ENCODE peak calls at places on chromosome 13, in five cellular contexts. D is mesendoderm, C is ovary, P is thyroid gland, Q is upper lobe of right lung. K is an unnamed sample. For H3K4me1, the result is how much of the 10 kb centered on the place peaks cover.

GRCh38 chr13:112638919-112639318 is 50.9 kb upstream of the ATP11A start:
- DNase-seq in C (no peak), D (no peak), Q (peak), P (no peak), K (no peak)

GRCh38 chr13:80096383-80096782 is 244.5 kb downstream of the SPRY2 start:
- DNase-seq in D (no peak), P (no peak), Q (no peak), C (no peak), K (no peak)

GRCh38 chr13:65095697-65096096 is 2134.4 kb downstream of the PCDH9 start:
- DNase-seq in C (no peak), Q (no peak), P (no peak), D (no peak), K (peak)

GRCh38 chr13:26541041-26541440 is 16.4 kb upstream of the WASF3 start:
- DNase-seq in P (peak), C (no peak), D (no peak), Q (no peak), K (no peak)

GRCh38 chr13:113832204-113832603 is 31.7 kb downstream of the GAS6 start:
- DNase-seq in C (no peak), Q (no peak), D (no peak), P (no peak), K (no peak)

GRCh38 chr13:112622375-112622774 is 34.4 kb upstream of the TUBGCP3 start:
- DNase-seq in Q (no peak), P (no peak), D (no peak), C (no peak), K (no peak)

GRCh38 chr13:98228661-98229349 is 51.7 kb upstream of the RNF113B start:
- DNase-seq in D (no peak), P (no peak), C (no peak), Q (no peak), K (no peak)

GRCh38 chr13:114099191-114099590 is 33.2 kb downstream of the RASA3 start:
- DNase-seq in C (peak), P (peak), Q (peak), D (peak), K (peak)

GRCh38 chr13:66656050-66656449 is 574.1 kb downstream of the PCDH9 start:
- DNase-seq in C (no peak), D (no peak), Q (no peak), P (no peak), K (no peak)

GRCh38 chr13:62643799-62644484 is 1228.3 kb upstream of the PCDH20 start:
- DNase-seq in C (no peak), P (no peak), D (no peak), Q (no peak), K (peak)

GRCh38 chr13:101673360-101674105 is 221.1 kb downstream of the ITGBL1 start:
- DNase-seq in P (no peak), Q (no peak), D (no peak), C (no peak), K (no peak)

GRCh38 chr13:112260108-112261055 is 115.8 kb upstream of the SPACA7 start:
- DNase-seq in P (no peak), D (no peak), Q (no peak), C (no peak), K (no peak)

GRCh38 chr13:93304134-93304533 is 77.5 kb downstream of the GPC6 start:
- DNase-seq in D (no peak), Q (no peak), C (no peak), P (no peak), K (no peak)

GRCh38 chr13:44575741-44576395 is at the start of gene TSC22D1:
- DNase-seq in P (peak), C (peak), Q (peak), D (peak), K (peak)

GRCh38 chr13:93740334-93740733 is 513.7 kb downstream of the GPC6 start:
- DNase-seq in C (no peak), Q (no peak), P (no peak), D (no peak), K (no peak)

GRCh38 chr13:24192811-24193162 is 32.3 kb downstream of the SPATA13 start:
- DNase-seq in P (peak), C (no peak), Q (no peak), D (no peak), K (no peak)

GRCh38 chr13:25561842-25562241 is 190.1 kb downstream of the ATP8A2 start:
- DNase-seq in Q (no peak), C (no peak), D (no peak), P (no peak), K (no peak)

GRCh38 chr13:113064534-113065405 is 40.8 kb upstream of the F7 start:
- DNase-seq in Q (no peak), P (peak), C (no peak), D (peak), K (no peak)

GRCh38 chr13:55937180-55937579 is 1203.5 kb upstream of the PRR20A start:
- DNase-seq in P (no peak), Q (no peak), C (no peak), D (no peak), K (no peak)

GRCh38 chr13:65917731-65918130 is 1312.4 kb downstream of the PCDH9 start:
- DNase-seq in P (no peak), D (no peak), C (no peak), Q (no peak), K (no peak)

GRCh38 chr13:30681489-30682242 is 53.7 kb upstream of the ALOX5AP start:
- DNase-seq in C (no peak), P (no peak), Q (no peak), D (no peak), K (no peak)

GRCh38 chr13:22082437-22083100 is 411.7 kb downstream of the FGF9 start:
- DNase-seq in D (peak), Q (no peak), P (no peak), C (no peak), K (no peak)

GRCh38 chr13:36344886-36345437 is 1.2 kb downstream of the SPART start:
- DNase-seq in D (no peak), P (peak), Q (no peak), C (no peak), K (no peak)

GRCh38 chr13:89514534-89515312 is 1832.8 kb upstream of the MIR17HG start:
- DNase-seq in C (no peak), P (peak), Q (no peak), D (peak), K (no peak)

GRCh38 chr13:25742220-25742619 is 309.6 kb downstream of the SHISA2 start:
- DNase-seq in P (no peak), Q (no peak), D (no peak), C (no peak), K (no peak)

GRCh38 chr13:64041296-64041695 is 2625.6 kb upstream of the PCDH20 start:
- DNase-seq in D (no peak), P (no peak), Q (no peak), C (no peak), K (no peak)

GRCh38 chr13:98089246-98089645 is 53.6 kb upstream of the FARP1 start:
- DNase-seq in C (no peak), Q (no peak), D (no peak), P (no peak), K (no peak)

GRCh38 chr13:62997038-62997619 is 1581.5 kb upstream of the PCDH20 start:
- DNase-seq in P (no peak), C (no peak), D (peak), Q (no peak), K (no peak)

GRCh38 chr13:114015608-114016295 is 41.9 kb upstream of the C13orf46 start:
- DNase-seq in P (peak), C (no peak), D (no peak), Q (peak), K (no peak)

GRCh38 chr13:91346848-91347211 is 657 bp upstream of the MIR17HG start:
- DNase-seq in C (no peak), Q (no peak), P (peak), D (peak), K (no peak)

GRCh38 chr13:113552079-113552478 is 32.5 kb upstream of the TFDP1 start:
- DNase-seq in C (peak), Q (peak), P (no peak), D (no peak), K (no peak)

GRCh38 chr13:105806335-105806920 is 729.0 kb downstream of the EFNB2 start:
- DNase-seq in Q (no peak), C (no peak), P (no peak), D (no peak), K (no peak)

GRCh38 chr13:108700421-108701170 is 71.2 kb downstream of the MYO16 start:
- DNase-seq in C (no peak), Q (no peak), D (no peak), P (no peak), K (no peak)

GRCh38 chr13:98293103-98293502 is 116.0 kb upstream of the RNF113B start:
- DNase-seq in Q (no peak), P (no peak), D (no peak), C (no peak), K (no peak)

GRCh38 chr13:99505814-99506269 is 4.6 kb downstream of the TM9SF2 start:
- DNase-seq in C (no peak), D (no peak), Q (no peak), P (no peak), K (no peak)

GRCh38 chr13:76829572-76830327 is 56.5 kb downstream of the KCTD12 start:
- DNase-seq in P (no peak), C (peak), D (no peak), Q (no peak), K (no peak)

GRCh38 chr13:94073006-94073744 is 406.3 kb downstream of the DCT start:
- DNase-seq in C (no peak), P (no peak), D (no peak), Q (no peak), K (no peak)

GRCh38 chr13:22740264-22740663 is 440.5 kb upstream of the SGCG start:
- DNase-seq in C (no peak), P (no peak), D (peak), Q (no peak), K (no peak)

GRCh38 chr13:98976338-98976737 is 1.5 kb downstream of the DOCK9 start:
- DNase-seq in C (no peak), Q (no peak), D (no peak), P (no peak), K (no peak)

GRCh38 chr13:109706015-109706715 is 80.2 kb downstream of the IRS2 start:
- DNase-seq in D (no peak), Q (no peak), P (no peak), C (no peak), K (no peak)

GRCh38 chr13:109703250-109703649 is 83.1 kb downstream of the IRS2 start:
- DNase-seq in D (no peak), C (no peak), Q (no peak), P (no peak), K (no peak)

GRCh38 chr13:109708014-109708617 is 78.3 kb downstream of the IRS2 start:
- DNase-seq in C (no peak), Q (no peak), D (no peak), P (no peak), K (no peak)

GRCh38 chr13:109707044-109707794 is 79.2 kb downstream of the IRS2 start:
- DNase-seq in D (peak), Q (no peak), P (peak), C (no peak), K (peak)

GRCh38 chr13:109704771-109705628 is 81.4 kb downstream of the IRS2 start:
- DNase-seq in C (no peak), D (no peak), Q (peak), P (no peak), K (no peak)
- H3K4me1 ChIP-seq in C (under half), D (under half), Q (under half), P (under half), K (under half)

DNA sequence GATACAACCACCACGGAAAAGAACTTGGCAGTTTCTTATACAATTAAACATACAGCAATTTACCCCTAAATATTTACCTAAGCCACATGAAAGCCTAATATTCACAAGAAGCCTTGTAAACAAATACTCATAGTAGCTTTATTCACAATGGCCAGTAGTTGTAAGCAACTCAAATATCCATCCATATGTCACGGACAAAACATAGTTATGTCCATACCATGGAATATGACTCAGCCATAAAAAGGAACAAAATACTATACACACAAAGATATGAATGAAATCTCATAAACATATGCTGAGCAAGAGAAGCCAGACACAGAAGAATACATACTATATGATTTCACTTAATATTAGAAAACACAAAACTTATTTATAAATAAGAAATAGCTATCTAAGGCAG is 12.9 kb downstream of the PSPC1 start:
- DNase-seq in C (no peak), P (no peak), Q (no peak), D (no peak), K (no peak)
- H3K4me3 ChIP-seq in C (no peak), P (no peak), Q (no peak), D (no peak), K (no peak)

GRCh38 chr13:40644838-40645620 is 21.4 kb downstream of the FOXO1 start:
- DNase-seq in P (no peak), D (peak), Q (no peak), C (no peak), K (no peak)
- H3K4me1 ChIP-seq in P (half or more), D (under half), Q (under half), C (under half), K (under half)

GRCh38 chr13:33057019-33057785 is 41.0 kb downstream of the KL start:
- DNase-seq in C (no peak), Q (no peak), D (peak), P (no peak), K (peak)
- H3K4me3 ChIP-seq in C (no peak), Q (no peak), D (no peak), P (no peak), K (no peak)

DNA sequence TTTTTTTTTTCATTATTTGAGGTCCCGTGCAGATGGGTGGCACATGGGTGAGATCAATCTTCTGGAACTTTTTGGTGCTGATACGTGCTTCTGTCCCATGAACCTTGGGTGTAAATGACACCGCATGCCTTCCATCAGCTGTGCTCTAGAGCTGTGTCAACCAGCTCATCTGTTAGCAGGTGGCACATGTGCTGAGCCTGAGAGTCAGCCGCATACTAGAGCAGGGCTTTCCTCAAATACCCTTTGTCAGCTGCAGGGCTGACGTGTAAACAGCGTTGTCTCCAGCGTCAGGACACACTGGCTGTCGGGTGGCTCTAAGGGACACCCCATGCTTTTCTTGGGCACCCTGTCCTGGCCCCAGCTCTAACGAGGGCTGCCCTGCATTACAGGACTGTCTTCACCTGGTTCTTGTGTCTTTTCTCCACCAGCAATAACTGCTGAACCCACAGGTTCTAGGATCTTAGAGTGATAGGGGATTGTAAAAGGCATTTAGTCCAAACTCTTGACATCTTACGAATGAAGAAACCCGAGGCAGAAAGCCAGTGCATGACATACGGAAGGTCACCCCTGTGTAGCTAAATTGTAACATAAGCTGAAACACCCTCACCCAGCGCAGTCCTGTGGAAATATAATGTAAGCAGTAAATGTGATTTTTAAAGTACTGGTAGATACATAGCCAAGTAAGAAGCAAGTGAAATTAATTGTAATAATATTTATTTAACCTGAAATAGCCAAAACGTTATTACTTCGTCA is 119.5 kb downstream of the LRCH1 start:
- DNase-seq in Q (no peak), D (no peak), C (no peak), P (no peak), K (no peak)
- H3K4me1 ChIP-seq in Q (under half), D (under half), C (under half), P (under half), K (under half)

DNA sequence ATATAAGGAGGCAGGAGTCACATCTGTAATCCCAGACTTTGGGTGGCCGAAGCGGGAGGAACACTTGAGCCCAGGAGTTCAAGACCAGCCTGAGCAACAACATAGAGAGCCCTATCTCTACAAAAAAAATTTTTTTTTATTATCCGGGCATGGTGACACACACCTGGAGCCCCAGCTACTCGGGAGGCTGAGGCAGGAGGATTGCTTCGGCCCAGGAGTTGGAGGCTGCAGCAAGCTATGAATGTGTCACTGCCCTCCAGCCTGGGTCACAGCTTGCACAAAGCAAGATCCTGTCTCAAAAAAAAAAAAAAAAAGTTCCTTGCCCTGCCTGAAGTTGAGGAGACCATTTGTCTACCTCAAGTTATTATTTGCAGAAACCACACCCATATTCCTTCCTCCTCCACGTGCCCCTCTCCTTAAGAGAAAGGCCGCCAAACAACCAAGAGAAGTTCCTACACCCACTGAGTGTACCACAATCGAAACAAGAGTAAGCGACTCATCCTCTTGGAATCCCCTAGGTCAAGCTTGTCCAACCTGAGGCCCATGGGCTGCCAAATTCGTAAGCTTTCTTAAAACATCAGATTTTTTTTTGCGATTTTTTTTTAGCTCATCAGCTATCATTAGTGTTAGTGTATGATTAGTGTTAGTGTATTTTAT is 2.2 kb downstream of the ABCC4 start:
- DNase-seq in Q (no peak), D (peak), C (no peak), P (no peak), K (no peak)
- H3K4me3 ChIP-seq in Q (no peak), D (no peak), C (no peak), P (no peak), K (no peak)